ENCODE peak calls at places on chromosomes 2 and 18, in nine cellular contexts. One of them, this sample, is unnamed.

GRCh38 chr2:3108710-3109702 is 268.6 kb downstream of the EIPR1 start:
- DNase-seq in H9: peak; percentile 20
- DNase-seq in HCT116: no peak
- DNase-seq in right lobe of liver: no peak
- DNase-seq in fibroblast of lung: no peak
- DNase-seq in HepG2: no peak
- DNase-seq in A549: no peak
- DNase-seq in left ventricle myocardium inferior: no peak
- DNase-seq in right atrium auricular region: peak; percentile 42
- DNase-seq in this sample: no peak

GRCh38 chr2:14706201-14706600 is 73.7 kb downstream of the LRATD1 start:
- DNase-seq in fibroblast of lung: no peak
- DNase-seq in H9: no peak
- DNase-seq in right atrium auricular region: no peak
- DNase-seq in left ventricle myocardium inferior: no peak
- DNase-seq in right lobe of liver: no peak
- DNase-seq in A549: no peak
- DNase-seq in HepG2: no peak
- DNase-seq in HCT116: no peak
- DNase-seq in this sample: no peak

GRCh38 chr18:75064513-75064905 is 144.4 kb downstream of the PTGR3 start:
- DNase-seq in right lobe of liver: no peak
- DNase-seq in HCT116: no peak
- DNase-seq in HepG2: no peak
- DNase-seq in left ventricle myocardium inferior: no peak
- DNase-seq in H9: no peak
- DNase-seq in fibroblast of lung: no peak
- DNase-seq in right atrium auricular region: no peak
- DNase-seq in A549: no peak
- DNase-seq in this sample: no peak

GRCh38 chr2:55049794-55050132 is 488 bp downstream of the RTN4 start:
- DNase-seq in right atrium auricular region: no peak
- DNase-seq in right lobe of liver: peak; percentile 55
- DNase-seq in fibroblast of lung: no peak
- DNase-seq in HCT116: no peak
- DNase-seq in A549: peak; percentile 31
- DNase-seq in H9: no peak
- DNase-seq in HepG2: no peak
- DNase-seq in left ventricle myocardium inferior: no peak
- DNase-seq in this sample: no peak

GRCh38 chr18:22169011-22169888 is at the start of gene GATA6:
- DNase-seq in right lobe of liver: peak; percentile 97
- DNase-seq in HepG2: peak; percentile 84
- DNase-seq in A549: peak; percentile 85
- DNase-seq in H9: peak; percentile 90
- DNase-seq in HCT116: peak; percentile 85
- DNase-seq in right atrium auricular region: peak; percentile 97
- DNase-seq in left ventricle myocardium inferior: peak; percentile 92
- DNase-seq in fibroblast of lung: peak; percentile 94
- DNase-seq in this sample: peak; percentile 97

GRCh38 chr2:61753512-61753911 is 100.3 kb downstream of the FAM161A start:
- DNase-seq in H9: no peak
- DNase-seq in HCT116: no peak
- DNase-seq in left ventricle myocardium inferior: no peak
- DNase-seq in A549: no peak
- DNase-seq in right lobe of liver: no peak
- DNase-seq in fibroblast of lung: no peak
- DNase-seq in HepG2: no peak
- DNase-seq in right atrium auricular region: no peak
- DNase-seq in this sample: no peak

GRCh38 chr18:33034941-33035340 is 262.1 kb upstream of the KLHL14 start:
- DNase-seq in HepG2: no peak
- DNase-seq in right lobe of liver: no peak
- DNase-seq in HCT116: no peak
- DNase-seq in A549: no peak
- DNase-seq in fibroblast of lung: peak; percentile 75
- DNase-seq in right atrium auricular region: no peak
- DNase-seq in H9: no peak
- DNase-seq in left ventricle myocardium inferior: no peak
- DNase-seq in this sample: no peak

GRCh38 chr18:52077251-52077983 is 262.6 kb upstream of the DCC start:
- DNase-seq in right atrium auricular region: no peak
- DNase-seq in H9: no peak
- DNase-seq in right lobe of liver: no peak
- DNase-seq in fibroblast of lung: no peak
- DNase-seq in A549: no peak
- DNase-seq in left ventricle myocardium inferior: no peak
- DNase-seq in HepG2: no peak
- DNase-seq in HCT116: no peak
- DNase-seq in this sample: no peak

GRCh38 chr2:25614711-25615110 is 58.7 kb downstream of the DTNB start:
- DNase-seq in HCT116: no peak
- DNase-seq in fibroblast of lung: no peak
- DNase-seq in HepG2: no peak
- DNase-seq in H9: no peak
- DNase-seq in right atrium auricular region: no peak
- DNase-seq in A549: no peak
- DNase-seq in right lobe of liver: no peak
- DNase-seq in left ventricle myocardium inferior: no peak
- DNase-seq in this sample: no peak

GRCh38 chr2:214774108-214774507 is 35.4 kb downstream of the BARD1 start:
- DNase-seq in HepG2: no peak
- DNase-seq in right atrium auricular region: no peak
- DNase-seq in H9: no peak
- DNase-seq in A549: no peak
- DNase-seq in HCT116: no peak
- DNase-seq in fibroblast of lung: peak; percentile 54
- DNase-seq in left ventricle myocardium inferior: no peak
- DNase-seq in right lobe of liver: no peak
- DNase-seq in this sample: no peak

GRCh38 chr2:236001854-236002253 is 166.3 kb downstream of the GBX2 start:
- DNase-seq in A549: no peak
- DNase-seq in fibroblast of lung: no peak
- DNase-seq in right atrium auricular region: no peak
- DNase-seq in left ventricle myocardium inferior: no peak
- DNase-seq in HCT116: no peak
- DNase-seq in HepG2: no peak
- DNase-seq in H9: no peak
- DNase-seq in right lobe of liver: no peak
- DNase-seq in this sample: no peak

GRCh38 chr2:173866858-173867620 is 98.1 kb downstream of the SP3 start:
- DNase-seq in fibroblast of lung: no peak
- DNase-seq in HCT116: no peak
- DNase-seq in H9: no peak
- DNase-seq in left ventricle myocardium inferior: no peak
- DNase-seq in right atrium auricular region: no peak
- DNase-seq in right lobe of liver: no peak
- DNase-seq in A549: no peak
- DNase-seq in HepG2: no peak
- DNase-seq in this sample: no peak

GRCh38 chr2:141888987-141889555 is 241.7 kb downstream of the LRP1B start:
- DNase-seq in right atrium auricular region: no peak
- DNase-seq in left ventricle myocardium inferior: no peak
- DNase-seq in HCT116: no peak
- DNase-seq in HepG2: no peak
- DNase-seq in H9: no peak
- DNase-seq in fibroblast of lung: no peak
- DNase-seq in A549: no peak
- DNase-seq in right lobe of liver: no peak
- DNase-seq in this sample: no peak

GRCh38 chr2:233084488-233084887 is 24.3 kb downstream of the INPP5D start:
- DNase-seq in H9: no peak
- DNase-seq in left ventricle myocardium inferior: peak; percentile 54
- DNase-seq in right atrium auricular region: peak; percentile 81
- DNase-seq in right lobe of liver: peak; percentile 67
- DNase-seq in HepG2: no peak
- DNase-seq in HCT116: no peak
- DNase-seq in fibroblast of lung: no peak
- DNase-seq in A549: no peak
- DNase-seq in this sample: peak; percentile 35

GRCh38 chr2:151999058-151999457 is 99.8 kb downstream of the CACNB4 start:
- DNase-seq in A549: peak; percentile 66
- DNase-seq in right lobe of liver: peak; percentile 53
- DNase-seq in HCT116: peak; percentile 62
- DNase-seq in HepG2: peak; percentile 77
- DNase-seq in H9: peak; percentile 79
- DNase-seq in left ventricle myocardium inferior: peak; percentile 28
- DNase-seq in right atrium auricular region: peak; percentile 59
- DNase-seq in fibroblast of lung: peak; percentile 32
- DNase-seq in this sample: peak; percentile 40

GRCh38 chr2:227862741-227863588 is 8.5 kb upstream of the DAW1 start:
- DNase-seq in A549: peak; percentile 85
- DNase-seq in H9: peak; percentile 66
- DNase-seq in left ventricle myocardium inferior: no peak
- DNase-seq in HCT116: peak; percentile 90
- DNase-seq in HepG2: peak; percentile 54
- DNase-seq in right atrium auricular region: peak; percentile 79
- DNase-seq in fibroblast of lung: peak; percentile 90
- DNase-seq in right lobe of liver: no peak
- DNase-seq in this sample: peak; percentile 29

GRCh38 chr18:48829443-48830149 is 121.2 kb downstream of the SMAD7 start:
- DNase-seq in left ventricle myocardium inferior: no peak
- DNase-seq in A549: no peak
- DNase-seq in HepG2: no peak
- DNase-seq in right lobe of liver: peak; percentile 42
- DNase-seq in H9: peak; percentile 64
- DNase-seq in HCT116: no peak
- DNase-seq in fibroblast of lung: no peak
- DNase-seq in right atrium auricular region: peak; percentile 72
- DNase-seq in this sample: no peak

GRCh38 chr2:226790436-226790835 is 9.2 kb downstream of the IRS1 start:
- DNase-seq in H9: no peak
- DNase-seq in A549: no peak
- DNase-seq in right lobe of liver: no peak
- DNase-seq in left ventricle myocardium inferior: no peak
- DNase-seq in fibroblast of lung: no peak
- DNase-seq in HCT116: no peak
- DNase-seq in right atrium auricular region: no peak
- DNase-seq in HepG2: no peak
- DNase-seq in this sample: no peak

GRCh38 chr2:217988014-217988839 is 14.6 kb downstream of the TNS1 start:
- DNase-seq in fibroblast of lung: peak; percentile 60
- DNase-seq in HepG2: peak; percentile 58
- DNase-seq in A549: peak; percentile 56
- DNase-seq in H9: peak; percentile 97
- DNase-seq in right lobe of liver: peak; percentile 87
- DNase-seq in left ventricle myocardium inferior: peak; percentile 88
- DNase-seq in right atrium auricular region: peak; percentile 89
- DNase-seq in HCT116: peak; percentile 78
- DNase-seq in this sample: peak; percentile 65

DNA sequence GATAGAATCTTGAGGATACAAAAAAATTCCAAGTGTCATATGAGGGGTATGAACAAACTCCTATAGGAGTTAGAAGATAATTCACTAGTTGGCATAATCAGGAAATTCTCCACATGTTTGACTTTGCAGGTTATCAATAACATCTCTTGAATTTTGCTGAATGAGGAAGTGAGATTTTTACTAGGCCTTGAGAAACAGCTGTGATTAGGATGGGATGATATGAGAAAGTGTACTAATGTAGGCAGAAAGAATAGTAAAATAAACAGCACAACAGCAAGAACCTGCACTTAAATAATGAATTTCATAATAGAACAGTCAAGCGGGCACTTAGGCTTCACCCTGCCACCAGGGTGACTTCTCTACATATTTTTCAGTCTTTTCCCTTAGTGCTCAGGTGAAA is 570.8 kb upstream of the CRIM1 start:
- DNase-seq in right atrium auricular region: no peak
- DNase-seq in left ventricle myocardium inferior: no peak
- DNase-seq in right lobe of liver: no peak
- DNase-seq in HCT116: no peak
- DNase-seq in H9: no peak
- DNase-seq in HepG2: no peak
- DNase-seq in fibroblast of lung: no peak
- DNase-seq in A549: no peak
- DNase-seq in this sample: no peak
- H3K9me3 ChIP-seq in right atrium auricular region: no peaks in the 10 kb centered on the region
- H3K9me3 ChIP-seq in left ventricle myocardium inferior: no peaks in the 10 kb centered on the region
- H3K9me3 ChIP-seq in right lobe of liver: no peaks in the 10 kb centered on the region
- H3K9me3 ChIP-seq in HCT116: no peaks in the 10 kb centered on the region
- H3K9me3 ChIP-seq in H9: peaks cover 10% of the 10 kb centered on the region
- H3K9me3 ChIP-seq in HepG2: peaks cover 90% of the 10 kb centered on the region
- H3K9me3 ChIP-seq in fibroblast of lung: no peaks in the 10 kb centered on the region
- H3K9me3 ChIP-seq in A549: no peaks in the 10 kb centered on the region
- H3K9me3 ChIP-seq in this sample: no peaks in the 10 kb centered on the region

DNA sequence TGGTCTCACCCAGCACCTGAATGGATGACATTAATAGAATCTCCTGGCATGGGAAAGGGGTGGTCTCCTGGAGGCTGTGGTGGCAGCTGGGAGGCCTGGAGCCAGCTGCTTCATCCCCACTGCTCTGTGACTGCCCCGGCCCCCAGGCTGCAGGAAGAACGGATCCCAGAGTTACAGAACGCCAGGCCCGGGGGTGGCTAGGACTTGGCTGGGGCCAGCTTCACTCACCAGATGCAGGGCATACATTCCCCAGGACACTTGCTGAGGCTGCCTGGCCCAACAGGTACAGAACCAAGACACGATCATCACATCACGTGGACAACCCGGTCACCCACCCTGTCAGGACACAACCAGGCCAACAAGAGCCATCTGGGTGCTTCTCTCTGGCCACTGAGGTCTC is 178.6 kb upstream of the SALL3 start:
- DNase-seq in HepG2: no peak
- DNase-seq in right lobe of liver: no peak
- DNase-seq in fibroblast of lung: no peak
- DNase-seq in left ventricle myocardium inferior: no peak
- DNase-seq in H9: no peak
- DNase-seq in A549: no peak
- DNase-seq in right atrium auricular region: no peak
- DNase-seq in HCT116: no peak
- DNase-seq in this sample: no peak
- H3K9me3 ChIP-seq in HepG2: no peaks in the 10 kb centered on the region
- H3K9me3 ChIP-seq in right lobe of liver: no peaks in the 10 kb centered on the region
- H3K9me3 ChIP-seq in fibroblast of lung: no peaks in the 10 kb centered on the region
- H3K9me3 ChIP-seq in left ventricle myocardium inferior: peaks cover 4% of the 10 kb centered on the region
- H3K9me3 ChIP-seq in H9: no peaks in the 10 kb centered on the region
- H3K9me3 ChIP-seq in A549: no peaks in the 10 kb centered on the region
- H3K9me3 ChIP-seq in right atrium auricular region: no peaks in the 10 kb centered on the region
- H3K9me3 ChIP-seq in HCT116: no peaks in the 10 kb centered on the region
- H3K9me3 ChIP-seq in this sample: no peaks in the 10 kb centered on the region

DNA sequence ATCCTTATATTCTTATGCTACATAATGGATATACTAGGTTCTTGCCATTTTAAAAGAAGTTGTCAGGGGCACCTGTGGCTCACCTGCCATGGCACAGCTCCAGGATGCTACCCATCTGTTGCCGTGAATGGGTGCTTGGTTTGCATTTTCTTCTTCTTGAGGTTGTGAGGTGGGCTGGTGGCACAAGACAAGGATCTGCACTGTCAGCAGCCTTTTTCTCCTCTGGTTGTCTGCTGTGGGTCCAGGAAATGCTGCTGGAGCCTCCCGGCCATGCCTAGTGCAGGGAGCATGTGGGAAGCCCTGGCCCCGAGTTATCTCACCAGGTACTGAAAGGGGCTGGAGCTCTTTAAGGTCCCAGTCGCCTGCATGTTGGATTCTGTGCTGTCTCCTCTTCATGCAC is 2.6 kb downstream of the IL1R1 start:
- DNase-seq in right atrium auricular region: no peak
- DNase-seq in left ventricle myocardium inferior: no peak
- DNase-seq in right lobe of liver: no peak
- DNase-seq in H9: no peak
- DNase-seq in A549: no peak
- DNase-seq in fibroblast of lung: no peak
- DNase-seq in HCT116: no peak
- DNase-seq in HepG2: no peak
- DNase-seq in this sample: no peak
- H3K9me3 ChIP-seq in right atrium auricular region: peaks cover 43% of the 10 kb centered on the region
- H3K9me3 ChIP-seq in left ventricle myocardium inferior: peaks cover 53% of the 10 kb centered on the region
- H3K9me3 ChIP-seq in right lobe of liver: no peaks in the 10 kb centered on the region
- H3K9me3 ChIP-seq in H9: no peaks in the 10 kb centered on the region
- H3K9me3 ChIP-seq in A549: peaks cover 69% of the 10 kb centered on the region
- H3K9me3 ChIP-seq in fibroblast of lung: peaks cover 11% of the 10 kb centered on the region
- H3K9me3 ChIP-seq in HCT116: peaks cover 7% of the 10 kb centered on the region
- H3K9me3 ChIP-seq in HepG2: peaks cover 4% of the 10 kb centered on the region
- H3K9me3 ChIP-seq in this sample: no peaks in the 10 kb centered on the region

GRCh38 chr2:136919682-136920081 is 154.3 kb downstream of the THSD7B start:
- DNase-seq in A549: no peak
- DNase-seq in H9: no peak
- DNase-seq in HepG2: no peak
- DNase-seq in right atrium auricular region: no peak
- DNase-seq in right lobe of liver: no peak
- DNase-seq in HCT116: no peak
- DNase-seq in fibroblast of lung: no peak
- DNase-seq in left ventricle myocardium inferior: no peak
- DNase-seq in this sample: no peak
- H3K9me3 ChIP-seq in A549: no peaks in the 10 kb centered on the region
- H3K9me3 ChIP-seq in H9: peaks cover 5% of the 10 kb centered on the region
- H3K9me3 ChIP-seq in HepG2: no peaks in the 10 kb centered on the region
- H3K9me3 ChIP-seq in right atrium auricular region: peaks cover 6% of the 10 kb centered on the region
- H3K9me3 ChIP-seq in right lobe of liver: no peaks in the 10 kb centered on the region
- H3K9me3 ChIP-seq in HCT116: no peaks in the 10 kb centered on the region
- H3K9me3 ChIP-seq in fibroblast of lung: no peaks in the 10 kb centered on the region
- H3K9me3 ChIP-seq in left ventricle myocardium inferior: peaks cover 21% of the 10 kb centered on the region
- H3K9me3 ChIP-seq in this sample: no peaks in the 10 kb centered on the region

This sample was measured in small intestine.